ENCODE peak calls at places on chromosomes 4 and X, in eight cellular contexts. D, N, C, G, M, U, P and K are unnamed samples.

GRCh38 chr4:168839758-168840385 is 170.2 kb downstream of the CBR4 start:
- DNase-seq in D (no peak), N (no peak), C (no peak), G (no peak), M (no peak), U (no peak), P (no peak), K (no peak)

GRCh38 chr4:61924131-61924530 is 724.0 kb downstream of the ADGRL3 start:
- DNase-seq in D (no peak), N (no peak), C (no peak), G (no peak), M (no peak), U (no peak), P (no peak), K (no peak)

GRCh38 chrX:22069586-22069985 is 37.5 kb downstream of the PHEX start:
- DNase-seq in D (no peak), N (no peak), C (no peak), G (no peak), M (no peak), U (no peak), P (no peak), K (no peak)

GRCh38 chrX:150980186-150980585 is 2.9 kb upstream of the HMGB3 start:
- DNase-seq in D (no peak), N (no peak), C (no peak), G (no peak), M (no peak), U (no peak), P (no peak), K (no peak)

GRCh38 chr4:176009254-176009653 is 56.4 kb upstream of the WDR17 start:
- DNase-seq in D (no peak), N (no peak), C (no peak), G (no peak), M (no peak), U (no peak), P (no peak), K (no peak)

GRCh38 chr4:76035799-76036389 is at the start of gene CXCL11:
- DNase-seq in D (no peak), N (no peak), C (no peak), G (no peak), M (no peak), U (no peak), P (no peak), K (no peak)

GRCh38 chr4:76585897-76586360 is 150.9 kb downstream of the SHROOM3 start:
- DNase-seq in D (no peak), N (peak; percentile 48), C (no peak), G (peak; percentile 53), M (peak; percentile 97), U (no peak), P (no peak), K (no peak)

GRCh38 chr4:149595500-149595899 is 220.1 kb downstream of the IQCM start:
- DNase-seq in D (no peak), N (no peak), C (no peak), G (no peak), M (no peak), U (peak; percentile 6), P (no peak), K (no peak)

GRCh38 chr4:87251104-87251503 is 30.7 kb upstream of the KLHL8 start:
- DNase-seq in D (no peak), N (peak; percentile 27), C (no peak), G (no peak), M (no peak), U (no peak), P (no peak), K (no peak)

GRCh38 chrX:80648023-80648422 is 161.7 kb downstream of the BRWD3 start:
- DNase-seq in D (no peak), N (peak; percentile 0), C (no peak), G (no peak), M (no peak), U (no peak), P (no peak), K (no peak)

GRCh38 chrX:16123222-16123786 is at the start of gene GRPR:
- DNase-seq in D (peak; percentile 3), N (peak; percentile 16), C (peak; percentile 90), G (peak; percentile 38), M (peak; percentile 91), U (peak; percentile 82), P (peak; percentile 12), K (peak; percentile 72)

GRCh38 chr4:8072235-8072968 is 86.2 kb downstream of the ABLIM2 start:
- DNase-seq in D (no peak), N (no peak), C (no peak), G (no peak), M (no peak), U (no peak), P (no peak), K (no peak)

GRCh38 chrX:12906392-12906791 is at the start of gene TLR8:
- DNase-seq in D (no peak), N (no peak), C (no peak), G (no peak), M (no peak), U (no peak), P (no peak), K (no peak)

GRCh38 chrX:70979136-70979762 is 48.4 kb upstream of the SLC7A3 start:
- DNase-seq in D (no peak), N (peak; percentile 7), C (no peak), G (no peak), M (peak; percentile 63), U (peak; percentile 67), P (no peak), K (no peak)